ENCODE peak calls at places on chromosomes 2 and 18, in eight cellular contexts. N, C, S, M, Q, P, Z and V are unnamed samples.

GRCh38 chr2:3651686-3652516 is 6.1 kb upstream of the ALLC start:
- DNase-seq in S (peak), N (peak), C (peak), Z (peak), P (peak), Q (peak), M (peak), V (peak)

GRCh38 chr2:11729362-11730212 is 16.8 kb upstream of the LPIN1 start:
- DNase-seq in C (no peak), S (no peak), M (peak), Z (no peak), P (no peak), Q (no peak), N (no peak), V (no peak)

GRCh38 chr2:99810241-99810640 is 320.4 kb upstream of the REV1 start:
- DNase-seq in N (no peak), M (peak), Z (no peak), S (peak), Q (no peak), C (no peak), P (no peak), V (no peak)

GRCh38 chr18:23920054-23920453 is 94.5 kb upstream of the TTC39C start:
- DNase-seq in C (no peak), S (no peak), M (no peak), N (no peak), Z (no peak), Q (no peak), P (no peak), V (no peak)

GRCh38 chr2:105800036-105800755 is 55.5 kb downstream of the NCK2 start:
- DNase-seq in P (no peak), Q (no peak), C (no peak), S (no peak), Z (no peak), M (no peak), N (no peak), V (no peak)

GRCh38 chr2:121501070-121501469 is 29.6 kb upstream of the RNU4ATAC start:
- DNase-seq in M (no peak), Q (peak), S (no peak), N (no peak), P (no peak), Z (no peak), C (no peak), V (peak)

GRCh38 chr2:94870392-94871225 is 621 bp upstream of the TEKT4 start:
- DNase-seq in P (no peak), C (no peak), Z (no peak), Q (no peak), N (no peak), M (no peak), S (no peak), V (no peak)

GRCh38 chr2:241249654-241250053 is 61.2 kb downstream of the ANO7 start:
- DNase-seq in N (no peak), P (no peak), M (no peak), Q (no peak), S (no peak), Z (no peak), C (no peak), V (no peak)